ENCODE peak calls at places on chromosomes 3 and 15, in seven cellular contexts. One of them, this sample, is unnamed.

GRCh38 chr3:151087648-151088047 is 2.2 kb downstream of the MED12L start:
- DNase-seq in transverse colon: no peak
- DNase-seq in K562: no peak
- DNase-seq in A549: no peak
- DNase-seq in tibial nerve: no peak
- DNase-seq in ovary: no peak
- DNase-seq in H1: no peak
- DNase-seq in this sample: no peak

GRCh38 chr3:53350652-53351051 is 3.3 kb upstream of the DCP1A start:
- DNase-seq in transverse colon: peak
- DNase-seq in K562: peak
- DNase-seq in A549: peak
- DNase-seq in tibial nerve: no peak
- DNase-seq in ovary: no peak
- DNase-seq in H1: no peak
- DNase-seq in this sample: no peak

GRCh38 chr3:48614044-48614443 is 4.6 kb upstream of the UQCRC1 start:
- DNase-seq in transverse colon: no peak
- DNase-seq in K562: no peak
- DNase-seq in A549: no peak
- DNase-seq in tibial nerve: no peak
- DNase-seq in ovary: no peak
- DNase-seq in H1: no peak
- DNase-seq in this sample: no peak

GRCh38 chr3:82011336-82011735 is 249.9 kb upstream of the GBE1 start:
- DNase-seq in transverse colon: no peak
- DNase-seq in K562: no peak
- DNase-seq in A549: no peak
- DNase-seq in tibial nerve: no peak
- DNase-seq in ovary: no peak
- DNase-seq in H1: no peak
- DNase-seq in this sample: no peak

GRCh38 chr3:174270841-174271240 is 588.3 kb upstream of the NAALADL2 start:
- DNase-seq in transverse colon: no peak
- DNase-seq in K562: no peak
- DNase-seq in A549: no peak
- DNase-seq in tibial nerve: no peak
- DNase-seq in ovary: no peak
- DNase-seq in H1: no peak
- DNase-seq in this sample: no peak

GRCh38 chr3:167116120-167116922 is 263.8 kb downstream of the ZBBX start:
- DNase-seq in transverse colon: no peak
- DNase-seq in K562: no peak
- DNase-seq in A549: no peak
- DNase-seq in tibial nerve: no peak
- DNase-seq in ovary: peak
- DNase-seq in H1: no peak
- DNase-seq in this sample: peak

GRCh38 chr15:68318008-68318835 is 40.7 kb downstream of the FEM1B start:
- DNase-seq in transverse colon: no peak
- DNase-seq in K562: no peak
- DNase-seq in A549: no peak
- DNase-seq in tibial nerve: no peak
- DNase-seq in ovary: no peak
- DNase-seq in H1: no peak
- DNase-seq in this sample: peak

GRCh38 chr15:82063055-82063454 is 17.2 kb upstream of the MEX3B start:
- DNase-seq in transverse colon: no peak
- DNase-seq in K562: no peak
- DNase-seq in A549: no peak
- DNase-seq in tibial nerve: no peak
- DNase-seq in ovary: no peak
- DNase-seq in H1: no peak
- DNase-seq in this sample: no peak

GRCh38 chr3:73384091-73384906 is 240.4 kb downstream of the PDZRN3 start:
- DNase-seq in transverse colon: no peak
- DNase-seq in K562: no peak
- DNase-seq in A549: no peak
- DNase-seq in tibial nerve: no peak
- DNase-seq in ovary: no peak
- DNase-seq in H1: no peak
- DNase-seq in this sample: no peak

GRCh38 chr3:29302619-29303018 is 21.7 kb downstream of the RBMS3 start:
- DNase-seq in transverse colon: no peak
- DNase-seq in K562: no peak
- DNase-seq in A549: no peak
- DNase-seq in tibial nerve: no peak
- DNase-seq in ovary: no peak
- DNase-seq in H1: no peak
- DNase-seq in this sample: no peak

GRCh38 chr3:128198313-128198712 is 45.0 kb downstream of the EEFSEC start:
- DNase-seq in transverse colon: no peak
- DNase-seq in K562: no peak
- DNase-seq in A549: no peak
- DNase-seq in tibial nerve: no peak
- DNase-seq in ovary: no peak
- DNase-seq in H1: no peak
- DNase-seq in this sample: no peak

GRCh38 chr3:150409125-150409526 is 1.0 kb downstream of the TSC22D2 start:
- DNase-seq in transverse colon: no peak
- DNase-seq in K562: no peak
- DNase-seq in A549: no peak
- DNase-seq in tibial nerve: peak
- DNase-seq in ovary: no peak
- DNase-seq in H1: no peak
- DNase-seq in this sample: no peak

GRCh38 chr3:46372492-46373359 is 2.0 kb downstream of the CCR5 start:
- DNase-seq in transverse colon: no peak
- DNase-seq in K562: no peak
- DNase-seq in A549: no peak
- DNase-seq in tibial nerve: no peak
- DNase-seq in ovary: no peak
- DNase-seq in H1: no peak
- DNase-seq in this sample: no peak

GRCh38 chr3:157626817-157627216 is 123.6 kb upstream of the VEPH1 start:
- DNase-seq in transverse colon: no peak
- DNase-seq in K562: no peak
- DNase-seq in A549: no peak
- DNase-seq in tibial nerve: no peak
- DNase-seq in ovary: no peak
- DNase-seq in H1: no peak
- DNase-seq in this sample: no peak

GRCh38 chr3:71958533-71958932 is 173.6 kb upstream of the PROK2 start:
- DNase-seq in transverse colon: no peak
- DNase-seq in K562: no peak
- DNase-seq in A549: no peak
- DNase-seq in tibial nerve: no peak
- DNase-seq in ovary: no peak
- DNase-seq in H1: no peak
- DNase-seq in this sample: no peak

GRCh38 chr3:85939026-85939616 is 980.3 kb downstream of the CADM2 start:
- DNase-seq in transverse colon: no peak
- DNase-seq in K562: no peak
- DNase-seq in A549: no peak
- DNase-seq in tibial nerve: no peak
- DNase-seq in ovary: no peak
- DNase-seq in H1: no peak
- DNase-seq in this sample: no peak

GRCh38 chr3:9747267-9747666 is 2.5 kb upstream of the OGG1 start:
- DNase-seq in transverse colon: no peak
- DNase-seq in K562: no peak
- DNase-seq in A549: no peak
- DNase-seq in tibial nerve: no peak
- DNase-seq in ovary: no peak
- DNase-seq in H1: no peak
- DNase-seq in this sample: no peak

GRCh38 chr15:34514251-34514760 is 69.1 kb downstream of the GOLGA8B start:
- DNase-seq in transverse colon: peak
- DNase-seq in K562: peak
- DNase-seq in A549: peak
- DNase-seq in tibial nerve: no peak
- DNase-seq in ovary: no peak
- DNase-seq in H1: no peak
- DNase-seq in this sample: no peak

GRCh38 chr15:66614456-66615174 is 48.8 kb upstream of the LCTL start:
- DNase-seq in transverse colon: no peak
- DNase-seq in K562: no peak
- DNase-seq in A549: no peak
- DNase-seq in tibial nerve: no peak
- DNase-seq in ovary: no peak
- DNase-seq in H1: no peak
- DNase-seq in this sample: no peak

GRCh38 chr3:183129243-183129642 is 29.9 kb upstream of the MCCC1 start:
- DNase-seq in transverse colon: no peak
- DNase-seq in K562: no peak
- DNase-seq in A549: no peak
- DNase-seq in tibial nerve: no peak
- DNase-seq in ovary: no peak
- DNase-seq in H1: no peak
- DNase-seq in this sample: no peak

GRCh38 chr15:61830536-61831330 is 229.5 kb downstream of the VPS13C start:
- DNase-seq in transverse colon: no peak
- DNase-seq in K562: no peak
- DNase-seq in A549: no peak
- DNase-seq in tibial nerve: no peak
- DNase-seq in ovary: no peak
- DNase-seq in H1: no peak
- DNase-seq in this sample: no peak

DNA sequence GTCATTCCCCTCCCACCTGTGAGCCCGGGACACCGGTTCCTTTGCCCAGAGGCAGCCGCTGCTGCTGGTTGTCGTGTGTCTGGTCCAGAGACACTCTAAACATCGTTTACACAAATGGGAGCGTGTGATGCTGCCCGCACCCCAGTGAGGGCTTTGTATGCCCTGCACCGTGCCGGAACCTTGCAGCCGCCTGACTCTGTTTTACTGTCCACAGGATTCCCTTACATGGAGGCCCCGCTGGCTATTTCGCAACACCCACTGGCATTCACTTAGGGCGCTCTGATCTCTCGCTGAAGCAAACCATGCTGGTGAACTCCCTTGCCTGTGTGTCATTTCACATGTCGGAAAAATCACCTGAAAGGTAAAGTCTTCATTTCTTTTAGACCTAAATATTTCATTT is 100.8 kb upstream of the SLC6A6 start:
- DNase-seq in transverse colon: peak
- DNase-seq in K562: no peak
- DNase-seq in A549: no peak
- DNase-seq in tibial nerve: no peak
- DNase-seq in ovary: peak
- DNase-seq in H1: no peak
- DNase-seq in this sample: peak
- TF ChIP-seq EP300 in transverse colon: no peak
- TF ChIP-seq EP300 in K562: no peak
- TF ChIP-seq EP300 in A549: no peak
- TF ChIP-seq EP300 in tibial nerve: no peak
- TF ChIP-seq EP300 in ovary: no peak
- TF ChIP-seq EP300 in H1: no peak
- TF ChIP-seq EP300 in this sample: no peak

DNA sequence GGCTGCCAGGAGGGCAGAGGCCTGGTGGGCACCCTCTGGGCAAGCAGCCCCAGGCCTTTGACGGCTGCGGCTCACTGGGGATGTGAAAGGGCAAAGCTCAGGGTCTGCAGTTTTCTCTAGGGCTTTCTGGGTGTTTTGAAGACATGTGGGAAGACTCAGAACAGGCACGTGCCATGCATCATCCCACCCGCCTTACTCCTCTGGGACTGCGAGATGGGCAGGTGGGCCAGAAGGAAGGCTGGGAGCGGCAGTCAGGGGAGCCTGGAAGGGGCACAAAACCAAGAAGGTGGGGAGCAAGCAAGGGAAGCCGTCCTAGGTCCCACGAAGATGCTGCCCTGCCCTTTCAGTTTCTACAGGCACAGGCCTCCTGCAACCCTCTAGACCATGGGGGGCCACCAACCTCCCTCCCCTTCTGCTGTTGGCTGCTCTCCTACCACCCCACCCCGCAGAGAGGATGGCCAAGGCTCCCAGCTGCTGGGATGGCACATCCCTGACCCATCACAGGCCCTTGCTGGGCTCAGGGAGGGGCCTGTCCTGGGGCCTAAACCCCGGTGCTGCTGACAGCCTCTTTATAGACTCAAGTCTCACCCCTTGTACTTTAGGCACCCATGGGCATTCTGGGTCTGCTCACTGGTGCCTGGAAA is 71.8 kb upstream of the CTSH start:
- DNase-seq in transverse colon: no peak
- DNase-seq in K562: no peak
- DNase-seq in A549: no peak
- DNase-seq in tibial nerve: no peak
- DNase-seq in ovary: no peak
- DNase-seq in H1: no peak
- DNase-seq in this sample: no peak
- TF ChIP-seq EP300 in transverse colon: no peak
- TF ChIP-seq EP300 in K562: no peak
- TF ChIP-seq EP300 in A549: no peak
- TF ChIP-seq EP300 in tibial nerve: no peak
- TF ChIP-seq EP300 in ovary: no peak
- TF ChIP-seq EP300 in H1: no peak
- TF ChIP-seq EP300 in this sample: no peak

GRCh38 chr3:177778633-177779032 is 581.4 kb upstream of the TBL1XR1 start:
- DNase-seq in transverse colon: no peak
- DNase-seq in K562: no peak
- DNase-seq in A549: no peak
- DNase-seq in tibial nerve: no peak
- DNase-seq in ovary: no peak
- DNase-seq in H1: no peak
- DNase-seq in this sample: no peak

GRCh38 chr3:177771780-177772179 is 574.5 kb upstream of the TBL1XR1 start:
- DNase-seq in transverse colon: no peak
- DNase-seq in K562: no peak
- DNase-seq in A549: no peak
- DNase-seq in tibial nerve: no peak
- DNase-seq in ovary: no peak
- DNase-seq in H1: no peak
- DNase-seq in this sample: no peak

GRCh38 chr3:177777699-177778098 is 580.4 kb upstream of the TBL1XR1 start:
- DNase-seq in transverse colon: peak
- DNase-seq in K562: peak
- DNase-seq in A549: peak
- DNase-seq in tibial nerve: no peak
- DNase-seq in ovary: peak
- DNase-seq in H1: no peak
- DNase-seq in this sample: no peak

GRCh38 chr3:177772908-177773557 is 575.8 kb upstream of the TBL1XR1 start:
- DNase-seq in transverse colon: no peak
- DNase-seq in K562: no peak
- DNase-seq in A549: no peak
- DNase-seq in tibial nerve: no peak
- DNase-seq in ovary: no peak
- DNase-seq in H1: no peak
- DNase-seq in this sample: no peak

GRCh38 chr3:177776656-177777055 is 579.4 kb upstream of the TBL1XR1 start:
- DNase-seq in transverse colon: no peak
- DNase-seq in K562: no peak
- DNase-seq in A549: no peak
- DNase-seq in tibial nerve: peak
- DNase-seq in ovary: no peak
- DNase-seq in H1: no peak
- DNase-seq in this sample: no peak
- TF ChIP-seq EP300 in transverse colon: no peak
- TF ChIP-seq EP300 in K562: no peak
- TF ChIP-seq EP300 in A549: no peak
- TF ChIP-seq EP300 in tibial nerve: no peak
- TF ChIP-seq EP300 in ovary: no peak
- TF ChIP-seq EP300 in H1: no peak
- TF ChIP-seq EP300 in this sample: no peak

GRCh38 chr3:14144423-14145075 is 19.7 kb downstream of the TMEM43 start:
- DNase-seq in transverse colon: peak
- DNase-seq in K562: peak
- DNase-seq in A549: peak
- DNase-seq in tibial nerve: peak
- DNase-seq in ovary: peak
- DNase-seq in H1: no peak
- DNase-seq in this sample: no peak
- TF ChIP-seq EP300 in transverse colon: peak
- TF ChIP-seq EP300 in K562: peak
- TF ChIP-seq EP300 in A549: no peak
- TF ChIP-seq EP300 in tibial nerve: peak
- TF ChIP-seq EP300 in ovary: no peak
- TF ChIP-seq EP300 in H1: no peak
- TF ChIP-seq EP300 in this sample: no peak

This sample was measured in suprapubic skin.